ENCODE peak calls at places on chromosomes 5 and 9, in eight cellular contexts. M, H, D, I, S, U, Z and P are unnamed samples.

GRCh38 chr5:143405063-143405746 is 1.7 kb upstream of the NR3C1 start:
- DNase-seq in U (peak; percentile 80), M (peak; percentile 21), S (peak; percentile 76), Z (peak; percentile 89), H (peak; percentile 97), I (no peak), D (peak; percentile 84), P (peak; percentile 75)

GRCh38 chr9:27358007-27358406 is 61.1 kb upstream of the EQTN start:
- DNase-seq in D (no peak), S (no peak), Z (no peak), H (no peak), I (no peak), U (no peak), M (no peak), P (no peak)

GRCh38 chr5:156647034-156647451 is 203.1 kb upstream of the PPP1R2B start:
- DNase-seq in I (no peak), D (no peak), U (no peak), M (no peak), Z (no peak), S (no peak), H (no peak), P (no peak)

GRCh38 chr5:85017271-85017670 is 632.6 kb upstream of the EDIL3 start:
- DNase-seq in D (no peak), S (no peak), U (no peak), M (no peak), I (no peak), Z (no peak), H (no peak), P (no peak)

GRCh38 chr9:2181794-2182193 is 166.6 kb downstream of the SMARCA2 start:
- DNase-seq in M (no peak), Z (no peak), D (peak; percentile 32), U (peak; percentile 36), S (peak; percentile 28), H (no peak), I (peak; percentile 12), P (no peak)

GRCh38 chr9:69946800-69947437 is 96.7 kb upstream of the MAMDC2 start:
- DNase-seq in M (no peak), I (peak; percentile 80), S (no peak), D (no peak), Z (no peak), U (peak; percentile 74), H (no peak), P (no peak)

GRCh38 chr9:70987986-70988385 is 133.4 kb downstream of the TRPM3 start:
- DNase-seq in S (no peak), Z (no peak), U (no peak), M (no peak), D (no peak), H (no peak), I (no peak), P (no peak)

GRCh38 chr5:146082798-146083197 is 22.6 kb downstream of the PLAC8L1 start:
- DNase-seq in Z (no peak), H (no peak), D (no peak), S (no peak), I (no peak), M (no peak), U (no peak), P (no peak)

GRCh38 chr9:70484232-70485130 is 70.0 kb upstream of the KLF9 start:
- DNase-seq in S (peak; percentile 39), I (peak; percentile 68), M (peak; percentile 34), D (peak; percentile 46), U (peak; percentile 81), H (no peak), Z (no peak), P (peak; percentile 53)

GRCh38 chr5:173452098-173452497 is 123.9 kb upstream of the STC2 start:
- DNase-seq in Z (no peak), U (no peak), D (no peak), M (no peak), S (peak; percentile 43), I (peak; percentile 73), H (no peak), P (no peak)

GRCh38 chr5:120465281-120465961 is 1.3 kb downstream of the PRR16 start:
- DNase-seq in U (no peak), D (no peak), S (no peak), H (peak; percentile 78), Z (no peak), M (no peak), I (no peak), P (peak; percentile 51)

GRCh38 chr5:60036539-60036938 is 143.0 kb upstream of the PDE4D start:
- DNase-seq in I (no peak), D (no peak), M (no peak), U (no peak), Z (no peak), S (no peak), H (no peak), P (no peak)

GRCh38 chr5:54021413-54022155 is 288.8 kb downstream of the ARL15 start:
- DNase-seq in H (no peak), I (no peak), U (peak; percentile 7), S (peak; percentile 49), M (no peak), Z (no peak), D (no peak), P (no peak)

GRCh38 chr9:113381909-113382411 is 5.2 kb upstream of the HDHD3 start:
- DNase-seq in S (peak; percentile 26), M (no peak), D (peak; percentile 75), H (no peak), I (no peak), Z (no peak), U (no peak), P (peak; percentile 82)

GRCh38 chr5:38414348-38414747 is 142.1 kb downstream of the LIFR start:
- DNase-seq in S (no peak), D (no peak), Z (no peak), M (no peak), I (no peak), U (no peak), H (no peak), P (no peak)
- TF ChIP-seq POLR2AphosphoS5 in S (no peak), D (no peak), Z (no peak), M (no peak), I (no peak), U (no peak), H (no peak), P (no peak)

GRCh38 chr5:142012186-142012785 is 541 bp downstream of the GNPDA1 start:
- DNase-seq in D (peak; percentile 43), H (no peak), U (peak; percentile 52), M (no peak), S (peak; percentile 57), I (peak; percentile 48), Z (no peak), P (no peak)

GRCh38 chr5:142014911-142015584 is 2.2 kb upstream of the GNPDA1 start:
- DNase-seq in M (no peak), U (peak; percentile 83), H (no peak), Z (no peak), S (peak; percentile 61), D (no peak), I (peak; percentile 69), P (peak; percentile 47)

GRCh38 chr5:142011572-142012185 is 1.1 kb downstream of the GNPDA1 start:
- DNase-seq in H (no peak), S (no peak), Z (no peak), I (no peak), M (no peak), U (no peak), D (no peak), P (no peak)

GRCh38 chr5:142013734-142014495 is 1.1 kb upstream of the GNPDA1 start:
- DNase-seq in U (peak; percentile 62), M (no peak), I (no peak), H (no peak), S (no peak), D (no peak), Z (no peak), P (no peak)

DNA sequence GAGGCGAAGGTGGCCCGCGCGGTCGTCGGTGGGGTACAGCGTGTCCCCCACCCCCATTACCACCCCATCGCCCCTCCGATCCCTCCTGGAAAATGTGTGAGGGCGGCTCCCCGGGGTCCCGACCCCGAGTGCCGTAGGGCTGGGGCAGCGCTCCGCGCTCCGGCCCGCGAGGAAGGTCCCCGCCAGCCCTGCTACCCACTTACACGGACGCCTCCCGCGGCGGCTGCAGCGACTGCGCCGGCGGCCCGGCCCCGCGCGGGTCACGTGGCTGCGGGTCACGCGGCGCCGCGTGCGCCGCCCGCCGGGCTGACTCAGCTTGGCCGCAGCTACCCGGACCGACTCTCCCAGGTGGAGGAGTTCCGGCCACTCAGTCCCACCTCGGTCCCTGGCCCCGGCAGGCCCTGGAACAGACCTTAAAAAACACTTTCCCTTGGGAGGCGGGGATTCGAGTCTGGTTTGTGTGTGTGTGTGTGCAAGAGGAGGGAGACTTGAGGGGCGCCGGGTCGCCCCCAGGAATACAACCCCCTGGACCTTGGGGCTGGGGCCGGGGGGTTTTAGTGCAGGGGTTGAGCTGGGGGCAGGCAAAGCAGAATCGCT is at the start of gene GNPDA1:
- DNase-seq in M (peak; percentile 77), I (peak; percentile 49), S (peak; percentile 73), D (peak; percentile 88), Z (peak; percentile 76), U (peak; percentile 67), H (peak; percentile 87), P (peak; percentile 78)
- TF ChIP-seq POLR2AphosphoS5 in M (no peak), I (peak; percentile 87), S (peak; percentile 64), D (peak; percentile 58), Z (peak; percentile 23), U (peak; percentile 87), H (peak; percentile 20), P (peak; percentile 48)

GRCh38 chr9:68509689-68510088 is 31.0 kb downstream of the TMEM252 start:
- DNase-seq in U (no peak), I (no peak), M (no peak), Z (no peak), D (no peak), S (no peak), H (no peak), P (no peak)

GRCh38 chr9:68513385-68513784 is 27.3 kb downstream of the TMEM252 start:
- DNase-seq in M (no peak), U (no peak), H (no peak), D (no peak), S (no peak), I (no peak), Z (no peak), P (no peak)

GRCh38 chr9:68513981-68514380 is 26.7 kb downstream of the TMEM252 start:
- DNase-seq in I (no peak), Z (no peak), D (no peak), M (no peak), S (no peak), U (no peak), H (no peak), P (no peak)

DNA sequence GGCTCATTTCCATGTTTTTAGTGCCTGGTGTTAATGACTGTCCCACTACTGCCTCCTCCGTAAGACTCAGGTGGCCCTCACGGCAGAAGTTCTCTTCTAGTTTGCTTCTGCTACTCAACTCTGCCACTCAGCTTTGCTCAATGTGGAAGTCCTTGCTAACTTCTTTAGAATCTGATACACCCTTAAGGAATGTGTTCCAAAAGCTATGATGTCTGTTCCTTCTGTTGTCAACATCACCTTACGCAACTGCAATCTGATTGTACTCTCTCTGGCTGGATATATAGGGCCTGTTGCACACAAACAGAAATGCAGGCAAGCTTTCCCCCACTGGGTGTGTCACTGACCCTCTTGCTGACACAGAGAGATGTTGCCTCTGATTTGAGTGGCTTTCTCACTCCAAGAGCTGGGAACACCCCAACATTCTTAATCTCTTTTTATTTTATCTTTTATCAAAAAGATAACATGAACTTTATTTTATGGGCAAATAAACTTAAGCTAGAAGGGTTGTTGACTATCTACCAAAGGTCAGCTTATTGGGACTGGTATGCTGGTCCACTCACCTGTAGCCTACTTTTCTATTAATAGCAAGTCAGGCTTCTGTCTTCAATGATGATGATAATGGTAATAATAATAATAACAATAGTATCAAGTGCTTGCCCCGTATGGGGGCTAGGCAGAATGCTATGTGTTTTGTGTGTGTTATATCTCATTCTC is 25.2 kb downstream of the TMEM252 start:
- DNase-seq in Z (no peak), I (no peak), H (no peak), M (no peak), D (peak; percentile 32), U (no peak), S (no peak), P (peak; percentile 19)
- TF ChIP-seq POLR2AphosphoS5 in Z (no peak), I (no peak), H (no peak), M (no peak), D (peak; percentile 75), U (no peak), S (no peak), P (peak; percentile 79)

GRCh38 chr5:102758576-102758975 is 3.5 kb downstream of the PAM start:
- DNase-seq in U (no peak), I (no peak), H (no peak), S (no peak), Z (no peak), D (no peak), M (no peak), P (no peak)
- TF ChIP-seq POLR2AphosphoS5 in U (no peak), I (no peak), H (no peak), S (no peak), Z (no peak), D (no peak), M (no peak), P (no peak)